ENCODE peak calls at places on chromosome 1, in eight cellular contexts. S, A, K, Y, D, U, T and O are unnamed samples.

GRCh38 chr1:24793762-24794161 is 48.5 kb downstream of the CLIC4 start:
- ATAC-seq in Y (no peak), U (no peak), D (no peak), A (no peak), K (no peak), S (peak), T (peak), O (no peak)

GRCh38 chr1:201176931-201177330 is 13.7 kb upstream of the IGFN1 start:
- ATAC-seq in Y (peak), U (no peak), K (no peak), A (no peak), T (no peak), D (no peak), S (peak), O (no peak)

GRCh38 chr1:183079697-183080096 is 56.5 kb downstream of the LAMC1 start:
- ATAC-seq in T (no peak), A (no peak), Y (no peak), K (no peak), D (no peak), S (no peak), U (no peak), O (no peak)

GRCh38 chr1:65820983-65821382 is 28.3 kb downstream of the PDE4B start:
- ATAC-seq in Y (peak), K (no peak), D (no peak), S (no peak), U (no peak), A (peak), T (no peak), O (peak)

GRCh38 chr1:211340622-211341487 is 14.2 kb downstream of the TRAF5 start:
- ATAC-seq in U (no peak), Y (no peak), D (no peak), T (no peak), K (no peak), S (peak), A (peak), O (peak)

GRCh38 chr1:183089025-183089639 is 65.9 kb downstream of the LAMC1 start:
- ATAC-seq in T (no peak), D (no peak), Y (no peak), U (no peak), S (no peak), K (no peak), A (no peak), O (no peak)

GRCh38 chr1:85245891-85246290 is 13.6 kb downstream of the C1orf52 start:
- ATAC-seq in U (no peak), K (no peak), T (no peak), A (no peak), S (no peak), Y (no peak), D (no peak), O (no peak)

GRCh38 chr1:25800538-25801377 is 765 bp downstream of the SELENON start:
- ATAC-seq in S (no peak), A (no peak), Y (peak), T (peak), U (no peak), K (no peak), D (no peak), O (no peak)

GRCh38 chr1:173414136-173414535 is 63.0 kb upstream of the PRDX6 start:
- ATAC-seq in Y (no peak), D (no peak), A (no peak), S (no peak), T (no peak), U (no peak), K (no peak), O (no peak)

GRCh38 chr1:84377480-84378095 is 20.7 kb upstream of the DNASE2B start:
- ATAC-seq in A (no peak), K (no peak), T (peak), D (no peak), Y (no peak), U (no peak), S (peak), O (no peak)

GRCh38 chr1:167987174-167987573 is 50.3 kb upstream of the MPC2 start:
- ATAC-seq in U (no peak), D (no peak), A (no peak), S (no peak), T (no peak), K (no peak), Y (no peak), O (no peak)